ENCODE peak calls at places on chromosomes 12 and 14, in five cellular contexts. One of them, this sample, is unnamed.

GRCh38 chr12:67637718-67638117 is 10.8 kb upstream of the DYRK2 start:
- DNase-seq in GM12878: no peak
- DNase-seq in WTC11: no peak
- DNase-seq in HepG2: no peak
- DNase-seq in A549: no peak
- DNase-seq in this sample: no peak

GRCh38 chr14:69263364-69263763 is 3.4 kb downstream of the GALNT16 start:
- DNase-seq in WTC11: no peak
- DNase-seq in HepG2: no peak
- DNase-seq in A549: no peak
- DNase-seq in GM12878: no peak
- DNase-seq in this sample: no peak

GRCh38 chr12:49021292-49021915 is 2.8 kb upstream of the PRKAG1 start:
- DNase-seq in GM12878: no peak
- DNase-seq in A549: no peak
- DNase-seq in HepG2: no peak
- DNase-seq in WTC11: no peak
- DNase-seq in this sample: no peak

GRCh38 chr12:98870521-98870920 is 225.4 kb downstream of the APAF1 start:
- DNase-seq in WTC11: no peak
- DNase-seq in HepG2: no peak
- DNase-seq in GM12878: no peak
- DNase-seq in A549: no peak
- DNase-seq in this sample: no peak

GRCh38 chr12:81128930-81129554 is 51.2 kb downstream of the ACSS3 start:
- DNase-seq in GM12878: peak; percentile 5
- DNase-seq in A549: peak; percentile 7
- DNase-seq in WTC11: peak; percentile 31
- DNase-seq in HepG2: peak; percentile 72
- DNase-seq in this sample: peak; percentile 10

GRCh38 chr14:23538785-23539184 is 12.8 kb downstream of the ZFHX2 start:
- DNase-seq in HepG2: no peak
- DNase-seq in A549: no peak
- DNase-seq in WTC11: peak; percentile 58
- DNase-seq in GM12878: no peak
- DNase-seq in this sample: no peak

GRCh38 chr14:95452176-95452889 is 64.1 kb downstream of the SYNE3 start:
- DNase-seq in WTC11: peak; percentile 51
- DNase-seq in HepG2: peak; percentile 51
- DNase-seq in GM12878: no peak
- DNase-seq in A549: peak; percentile 60
- DNase-seq in this sample: peak; percentile 11

GRCh38 chr12:21476949-21477348 is 24.5 kb downstream of the RECQL start:
- DNase-seq in WTC11: no peak
- DNase-seq in GM12878: no peak
- DNase-seq in HepG2: no peak
- DNase-seq in A549: no peak
- DNase-seq in this sample: no peak

GRCh38 chr12:54725233-54725843 is 77.2 kb upstream of the DCD start:
- DNase-seq in WTC11: no peak
- DNase-seq in GM12878: no peak
- DNase-seq in A549: peak; percentile 38
- DNase-seq in HepG2: peak; percentile 30
- DNase-seq in this sample: no peak

GRCh38 chr12:45866299-45866698 is 124.1 kb downstream of the SCAF11 start:
- DNase-seq in A549: no peak
- DNase-seq in GM12878: no peak
- DNase-seq in HepG2: no peak
- DNase-seq in WTC11: no peak
- DNase-seq in this sample: no peak

GRCh38 chr14:22276913-22277816 is 311.9 kb downstream of the DAD1 start:
- DNase-seq in A549: no peak
- DNase-seq in HepG2: peak; percentile 46
- DNase-seq in GM12878: no peak
- DNase-seq in WTC11: no peak
- DNase-seq in this sample: peak; percentile 6

GRCh38 chr14:51081209-51081608 is 13.7 kb downstream of the TRIM9 start:
- DNase-seq in A549: no peak
- DNase-seq in GM12878: no peak
- DNase-seq in WTC11: no peak
- DNase-seq in HepG2: no peak
- DNase-seq in this sample: no peak

GRCh38 chr14:55873229-55873628 is 245.0 kb upstream of the PELI2 start:
- DNase-seq in A549: no peak
- DNase-seq in WTC11: no peak
- DNase-seq in HepG2: no peak
- DNase-seq in GM12878: no peak
- DNase-seq in this sample: no peak

GRCh38 chr12:98901189-98901588 is 256.1 kb downstream of the APAF1 start:
- DNase-seq in GM12878: no peak
- DNase-seq in A549: no peak
- DNase-seq in HepG2: no peak
- DNase-seq in WTC11: no peak
- DNase-seq in this sample: no peak

GRCh38 chr14:56118611-56119181 is 485 bp downstream of the PELI2 start:
- DNase-seq in HepG2: no peak
- DNase-seq in A549: no peak
- DNase-seq in GM12878: no peak
- DNase-seq in WTC11: no peak
- DNase-seq in this sample: peak; percentile 19

GRCh38 chr14:84750763-84751554 is 779.0 kb upstream of the FLRT2 start:
- DNase-seq in A549: no peak
- DNase-seq in HepG2: no peak
- DNase-seq in WTC11: no peak
- DNase-seq in GM12878: no peak
- DNase-seq in this sample: no peak

DNA sequence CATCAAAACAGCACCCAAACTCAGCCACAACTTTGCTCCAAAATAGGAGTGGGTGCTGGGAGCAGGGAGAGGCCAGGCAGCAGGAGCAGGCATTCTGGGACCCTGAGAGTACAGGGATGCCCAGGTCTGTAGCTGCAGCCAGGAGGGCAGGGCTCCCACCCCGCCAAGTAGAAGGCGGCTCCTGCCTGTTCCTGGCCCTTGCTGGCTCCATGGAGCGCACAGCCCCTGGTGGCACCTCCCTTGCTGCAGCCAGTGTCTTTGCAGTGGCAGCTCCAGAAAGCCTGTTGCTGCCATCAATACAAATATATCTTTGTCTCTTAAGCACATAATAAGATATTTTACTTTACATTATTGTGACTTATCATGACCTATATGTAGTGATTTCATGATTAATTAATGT is 1096.5 kb downstream of the FSCB start:
- DNase-seq in HepG2: no peak
- DNase-seq in WTC11: peak; percentile 13
- DNase-seq in GM12878: no peak
- DNase-seq in A549: no peak
- DNase-seq in this sample: no peak
- TF ChIP-seq ESRRA in HepG2: no peak
- TF ChIP-seq ESRRA in WTC11: no peak
- TF ChIP-seq ESRRA in GM12878: no peak
- TF ChIP-seq ESRRA in A549: no peak
- TF ChIP-seq ESRRA in this sample: no peak

GRCh38 chr14:71713061-71713850 is 219.0 kb upstream of the RGS6 start:
- DNase-seq in HepG2: no peak
- DNase-seq in WTC11: no peak
- DNase-seq in GM12878: no peak
- DNase-seq in A549: no peak
- DNase-seq in this sample: no peak

GRCh38 chr14:71712478-71712877 is 219.8 kb upstream of the RGS6 start:
- DNase-seq in WTC11: no peak
- DNase-seq in A549: no peak
- DNase-seq in GM12878: no peak
- DNase-seq in HepG2: no peak
- DNase-seq in this sample: no peak

GRCh38 chr14:71711131-71711530 is 221.1 kb upstream of the RGS6 start:
- DNase-seq in HepG2: no peak
- DNase-seq in GM12878: no peak
- DNase-seq in A549: no peak
- DNase-seq in WTC11: no peak
- DNase-seq in this sample: no peak

GRCh38 chr14:71710001-71710400 is 222.2 kb upstream of the RGS6 start:
- DNase-seq in HepG2: no peak
- DNase-seq in WTC11: no peak
- DNase-seq in A549: no peak
- DNase-seq in GM12878: no peak
- DNase-seq in this sample: no peak

GRCh38 chr14:71711619-71712018 is 220.6 kb upstream of the RGS6 start:
- DNase-seq in A549: no peak
- DNase-seq in HepG2: no peak
- DNase-seq in GM12878: no peak
- DNase-seq in WTC11: no peak
- DNase-seq in this sample: no peak
- TF ChIP-seq ESRRA in A549: no peak
- TF ChIP-seq ESRRA in HepG2: no peak
- TF ChIP-seq ESRRA in GM12878: no peak
- TF ChIP-seq ESRRA in WTC11: no peak
- TF ChIP-seq ESRRA in this sample: no peak

DNA sequence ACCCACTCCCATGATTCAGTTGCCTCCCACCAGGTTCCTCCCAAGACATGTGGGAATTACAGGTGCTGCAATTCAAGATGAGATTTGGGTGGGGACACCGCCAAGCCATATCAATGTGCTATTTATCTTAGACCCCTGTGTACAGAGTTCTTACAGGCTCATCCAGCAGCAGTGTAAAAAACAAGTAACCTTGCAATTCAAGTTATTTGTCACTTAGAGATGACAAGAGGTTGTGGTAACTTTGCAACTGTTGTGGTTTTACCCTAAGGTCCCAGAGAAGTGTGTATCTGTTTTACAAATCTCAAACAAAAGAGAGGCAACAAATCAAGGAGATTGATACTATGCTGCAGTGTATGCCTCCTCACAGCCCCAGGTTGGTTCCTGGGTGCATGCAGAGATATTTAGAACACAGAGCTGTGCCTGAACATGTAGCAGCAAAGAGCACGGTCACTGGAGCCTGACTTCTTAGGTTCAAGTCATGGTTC is 11.5 kb upstream of the HELB start:
- DNase-seq in WTC11: no peak
- DNase-seq in GM12878: no peak
- DNase-seq in HepG2: no peak
- DNase-seq in A549: no peak
- DNase-seq in this sample: no peak
- TF ChIP-seq ESRRA in WTC11: no peak
- TF ChIP-seq ESRRA in GM12878: no peak
- TF ChIP-seq ESRRA in HepG2: no peak
- TF ChIP-seq ESRRA in A549: no peak
- TF ChIP-seq ESRRA in this sample: no peak

DNA sequence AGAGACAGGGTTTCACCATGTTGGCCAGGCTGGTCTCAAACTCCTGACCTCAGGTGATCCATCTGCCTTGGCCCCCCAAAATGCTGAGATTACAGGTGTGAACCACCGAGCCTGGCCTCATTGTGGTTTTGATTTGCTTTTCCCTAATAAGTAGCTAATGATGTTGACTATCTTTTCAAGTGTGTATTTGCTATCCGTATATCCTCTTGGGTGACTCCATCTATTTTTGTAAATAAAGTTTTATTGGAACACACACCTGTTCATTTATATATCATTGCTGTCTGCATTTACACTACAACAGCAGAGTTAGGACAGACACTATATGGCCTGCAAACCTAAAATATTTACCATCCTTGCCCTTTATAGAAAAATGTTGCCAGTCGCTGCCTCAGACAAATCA is 13.7 kb upstream of the HRK start:
- DNase-seq in A549: no peak
- DNase-seq in HepG2: no peak
- DNase-seq in GM12878: no peak
- DNase-seq in WTC11: no peak
- DNase-seq in this sample: no peak
- TF ChIP-seq ESRRA in A549: no peak
- TF ChIP-seq ESRRA in HepG2: no peak
- TF ChIP-seq ESRRA in GM12878: no peak
- TF ChIP-seq ESRRA in WTC11: no peak
- TF ChIP-seq ESRRA in this sample: no peak

GRCh38 chr12:93363854-93364297 is 13.8 kb upstream of the NUDT4 start:
- DNase-seq in GM12878: no peak
- DNase-seq in A549: no peak
- DNase-seq in WTC11: no peak
- DNase-seq in HepG2: no peak
- DNase-seq in this sample: no peak
- TF ChIP-seq ESRRA in GM12878: no peak
- TF ChIP-seq ESRRA in A549: no peak
- TF ChIP-seq ESRRA in WTC11: no peak
- TF ChIP-seq ESRRA in HepG2: no peak
- TF ChIP-seq ESRRA in this sample: peak; percentile 59

GRCh38 chr14:91186515-91187066 is 57.9 kb downstream of the GPR68 start:
- DNase-seq in HepG2: no peak
- DNase-seq in A549: no peak
- DNase-seq in GM12878: no peak
- DNase-seq in WTC11: no peak
- DNase-seq in this sample: no peak
- TF ChIP-seq ESRRA in HepG2: no peak
- TF ChIP-seq ESRRA in A549: no peak
- TF ChIP-seq ESRRA in GM12878: no peak
- TF ChIP-seq ESRRA in WTC11: no peak
- TF ChIP-seq ESRRA in this sample: peak; percentile 58

This sample was measured in K562.